ENCODE peak calls at places on chromosomes 13 and 19, in six cellular contexts. H is astrocyte, J is BJ, Z is uterus, Q is HT-29, K is RWPE1. B is an unnamed sample.

GRCh38 chr13:94173312-94173854 is 306.1 kb downstream of the DCT start:
- DNase-seq in Q (no peak), H (peak), Z (no peak), J (no peak), K (no peak), B (no peak)

GRCh38 chr19:52464798-52465470 is 11.6 kb downstream of the ZNF578 start:
- DNase-seq in Q (peak), Z (no peak), J (no peak), H (no peak), K (no peak), B (no peak)

GRCh38 chr19:55336101-55336500 is 3.6 kb upstream of the KMT5C start:
- DNase-seq in Q (no peak), K (peak), Z (no peak), H (no peak), J (no peak), B (no peak)

GRCh38 chr13:64900039-64900438 is 2330.1 kb downstream of the PCDH9 start:
- DNase-seq in Z (no peak), H (no peak), Q (no peak), K (no peak), J (no peak), B (no peak)

GRCh38 chr19:38028913-38029565 is 122.0 kb downstream of the SIPA1L3 start:
- DNase-seq in J (no peak), K (no peak), Z (no peak), Q (no peak), H (no peak), B (no peak)

GRCh38 chr13:98944336-98944735 is 33.5 kb downstream of the DOCK9 start:
- DNase-seq in K (no peak), Q (no peak), Z (no peak), H (no peak), J (no peak), B (no peak)

GRCh38 chr13:78102121-78102677 is 183.6 kb upstream of the EDNRB start:
- DNase-seq in H (peak), Q (no peak), J (peak), Z (peak), K (no peak), B (no peak)

GRCh38 chr19:6092329-6093286 is 17.7 kb downstream of the RFX2 start:
- DNase-seq in H (peak), K (peak), Z (peak), Q (peak), J (peak), B (peak)

GRCh38 chr19:42471554-42472249 is 29.0 kb upstream of the CXCL17 start:
- DNase-seq in J (no peak), Z (no peak), K (no peak), Q (peak), H (no peak), B (no peak)

GRCh38 chr19:51713319-51714285 is 10.2 kb downstream of the HAS1 start:
- DNase-seq in J (no peak), Z (no peak), K (no peak), H (no peak), Q (no peak), B (no peak)

GRCh38 chr13:98396071-98396710 is 180.7 kb downstream of the STK24 start:
- DNase-seq in Q (no peak), H (no peak), Z (no peak), K (no peak), J (no peak), B (no peak)

GRCh38 chr19:5358173-5358800 is 17.7 kb upstream of the PTPRS start:
- DNase-seq in Q (no peak), H (peak), J (no peak), Z (no peak), K (no peak), B (no peak)

GRCh38 chr19:50331187-50332013 is 2.2 kb upstream of the KCNC3 start:
- DNase-seq in H (no peak), J (no peak), Z (no peak), Q (peak), K (no peak), B (no peak)

GRCh38 chr13:24076124-24076523 is 84.4 kb upstream of the SPATA13 start:
- DNase-seq in H (no peak), J (no peak), Z (no peak), Q (peak), K (no peak), B (no peak)

B was measured in neuronal stem cell.